ENCODE peak calls at places on chromosomes 3 and 15, in five cellular contexts. S is CD8-positive, alpha-beta T cell; D is RWPE2; V is vagina; K is heart left ventricle. Q is an unnamed sample. For H3K9me3, the result is how much of the 10 kb centered on the place peaks cover.

GRCh38 chr3:129644836-129645235 is 38.4 kb upstream of the PLXND1 start:
- DNase-seq in K (no peak), V (no peak), D (no peak), S (no peak), Q (no peak)

GRCh38 chr3:172065534-172065933 is 26.2 kb downstream of the FNDC3B start:
- DNase-seq in K (no peak), S (no peak), V (no peak), D (no peak), Q (no peak)

GRCh38 chr3:138694287-138695007 is 85.9 kb downstream of the FAIM start:
- DNase-seq in D (no peak), S (no peak), K (no peak), V (no peak), Q (no peak)

GRCh38 chr3:8371955-8372600 is 129.5 kb upstream of the LMCD1 start:
- DNase-seq in V (no peak), S (no peak), K (no peak), D (no peak), Q (no peak)

GRCh38 chr3:4828279-4829030 is 150.8 kb upstream of the BHLHE40 start:
- DNase-seq in K (peak), S (no peak), D (no peak), V (no peak), Q (no peak)

GRCh38 chr15:101296418-101297405 is 1.7 kb upstream of the SNRPA1 start:
- DNase-seq in K (no peak), V (no peak), S (no peak), D (peak), Q (no peak)

GRCh38 chr3:32423956-32424558 is 32.4 kb downstream of the CMTM7 start:
- DNase-seq in K (no peak), S (peak), V (peak), D (no peak), Q (no peak)

GRCh38 chr3:193843447-193844301 is 250.7 kb downstream of the OPA1 start:
- DNase-seq in D (no peak), V (no peak), K (no peak), S (no peak), Q (peak)

GRCh38 chr15:63324770-63325169 is 47.4 kb downstream of the APH1B start:
- DNase-seq in D (no peak), K (no peak), S (no peak), V (no peak), Q (no peak)

GRCh38 chr3:195260286-195260905 is 10.6 kb downstream of the XXYLT1 start:
- DNase-seq in S (no peak), V (peak), D (no peak), K (peak), Q (no peak)

GRCh38 chr15:64102497-64102896 is 6.7 kb downstream of the SNX1 start:
- DNase-seq in S (no peak), V (no peak), D (no peak), K (no peak), Q (no peak)

GRCh38 chr3:142225885-142226215 is 465 bp upstream of the GK5 start:
- DNase-seq in V (no peak), D (no peak), K (no peak), S (no peak), Q (no peak)

GRCh38 chr3:171548918-171549317 is 88.7 kb upstream of the TNIK start:
- DNase-seq in K (no peak), V (no peak), S (no peak), D (no peak), Q (no peak)

GRCh38 chr3:186361612-186362408 is at the start of gene DGKG:
- DNase-seq in V (peak), D (no peak), K (peak), S (no peak), Q (peak)

GRCh38 chr15:49313650-49314049 is 109.4 kb upstream of the FGF7 start:
- DNase-seq in V (no peak), D (no peak), K (no peak), S (no peak), Q (no peak)

GRCh38 chr3:124620600-124621063 is 109.6 kb upstream of the UMPS start:
- DNase-seq in V (no peak), D (no peak), K (peak), S (no peak), Q (no peak)
- H3K27ac ChIP-seq in V (no peak), D (no peak), K (peak), S (no peak), Q (peak)

GRCh38 chr3:117126460-117126859 is 416.9 kb downstream of the TUSC7 start:
- DNase-seq in V (no peak), K (no peak), S (no peak), D (no peak), Q (no peak)

GRCh38 chr3:117128876-117129275 is 419.3 kb downstream of the TUSC7 start:
- DNase-seq in D (no peak), V (no peak), S (no peak), K (no peak), Q (no peak)

GRCh38 chr3:117128133-117128532 is 418.6 kb downstream of the TUSC7 start:
- DNase-seq in V (no peak), D (no peak), S (no peak), K (no peak), Q (no peak)

GRCh38 chr3:117130222-117130621 is 420.6 kb downstream of the TUSC7 start:
- DNase-seq in D (no peak), V (no peak), S (no peak), K (no peak), Q (no peak)

DNA sequence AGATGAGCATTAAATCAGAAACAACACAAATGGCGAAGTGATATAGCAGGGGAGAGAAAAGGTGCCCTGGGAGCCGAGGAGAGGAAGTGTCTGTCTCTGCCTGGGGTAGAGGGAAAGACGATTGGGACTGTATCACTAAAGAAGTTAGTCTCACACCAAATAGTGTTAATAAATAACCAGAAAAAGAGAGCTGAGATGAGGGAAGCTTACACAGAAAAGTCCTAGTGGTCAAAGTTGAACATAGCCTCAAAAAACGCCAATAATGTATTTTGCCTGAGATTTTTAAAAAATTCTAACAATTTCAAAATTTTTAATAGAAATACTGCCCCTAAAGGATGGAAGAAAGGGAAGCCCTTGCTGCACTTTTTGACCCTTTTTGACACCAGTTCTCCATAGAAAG is 417.6 kb downstream of the TUSC7 start:
- DNase-seq in D (no peak), K (no peak), S (no peak), V (no peak), Q (no peak)
- TF ChIP-seq CTCF in D (no peak), K (no peak), S (no peak), V (no peak), Q (no peak)

GRCh38 chr3:71817262-71817661 is 32.3 kb upstream of the PROK2 start:
- DNase-seq in D (no peak), V (no peak), K (no peak), S (no peak), Q (no peak)
- H3K9me3 ChIP-seq in D (under half), V (under half), K (under half), S (under half), Q (under half)

DNA sequence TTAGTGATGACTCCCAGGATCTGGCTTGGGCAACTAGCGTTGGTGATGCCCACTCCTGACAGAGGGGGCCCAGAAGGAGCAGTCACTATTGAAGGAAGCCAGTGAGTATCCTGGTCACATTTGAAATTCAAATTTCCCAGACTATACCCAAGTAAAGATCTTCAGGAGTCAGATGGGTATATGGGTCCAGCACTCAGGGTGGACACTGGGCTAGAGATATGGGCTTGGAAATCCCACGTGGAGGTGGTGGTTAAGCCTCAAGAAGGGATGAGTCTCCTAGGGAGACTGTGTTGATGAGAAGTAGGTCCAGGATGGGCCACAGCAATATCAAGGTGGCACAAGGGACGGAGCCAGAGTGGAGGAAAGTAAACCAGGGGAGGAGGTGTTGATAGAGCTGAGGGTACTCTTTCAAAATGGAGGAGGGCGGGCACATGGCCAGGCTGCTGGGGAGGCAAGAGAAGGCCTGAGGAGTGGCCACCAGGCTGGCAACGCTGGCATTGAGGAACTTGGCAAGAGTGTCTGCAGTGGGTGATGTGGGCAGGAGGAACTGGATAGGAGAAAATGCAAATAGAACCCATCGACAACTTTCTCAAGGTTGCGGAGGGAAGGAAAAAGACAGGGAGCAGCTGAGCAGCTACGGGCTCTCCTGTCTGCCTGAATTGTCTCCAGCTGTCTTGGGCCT is 3.7 kb upstream of the SLCO2A1 start:
- DNase-seq in D (no peak), K (no peak), V (no peak), S (no peak), Q (no peak)
- H3K27ac ChIP-seq in D (no peak), K (no peak), V (no peak), S (no peak), Q (no peak)

GRCh38 chr3:43081796-43082195 is 24.1 kb downstream of the POMGNT2 start:
- DNase-seq in K (no peak), S (no peak), D (no peak), V (peak), Q (no peak)
- TF ChIP-seq CTCF in K (no peak), S (no peak), D (no peak), V (no peak), Q (no peak)

DNA sequence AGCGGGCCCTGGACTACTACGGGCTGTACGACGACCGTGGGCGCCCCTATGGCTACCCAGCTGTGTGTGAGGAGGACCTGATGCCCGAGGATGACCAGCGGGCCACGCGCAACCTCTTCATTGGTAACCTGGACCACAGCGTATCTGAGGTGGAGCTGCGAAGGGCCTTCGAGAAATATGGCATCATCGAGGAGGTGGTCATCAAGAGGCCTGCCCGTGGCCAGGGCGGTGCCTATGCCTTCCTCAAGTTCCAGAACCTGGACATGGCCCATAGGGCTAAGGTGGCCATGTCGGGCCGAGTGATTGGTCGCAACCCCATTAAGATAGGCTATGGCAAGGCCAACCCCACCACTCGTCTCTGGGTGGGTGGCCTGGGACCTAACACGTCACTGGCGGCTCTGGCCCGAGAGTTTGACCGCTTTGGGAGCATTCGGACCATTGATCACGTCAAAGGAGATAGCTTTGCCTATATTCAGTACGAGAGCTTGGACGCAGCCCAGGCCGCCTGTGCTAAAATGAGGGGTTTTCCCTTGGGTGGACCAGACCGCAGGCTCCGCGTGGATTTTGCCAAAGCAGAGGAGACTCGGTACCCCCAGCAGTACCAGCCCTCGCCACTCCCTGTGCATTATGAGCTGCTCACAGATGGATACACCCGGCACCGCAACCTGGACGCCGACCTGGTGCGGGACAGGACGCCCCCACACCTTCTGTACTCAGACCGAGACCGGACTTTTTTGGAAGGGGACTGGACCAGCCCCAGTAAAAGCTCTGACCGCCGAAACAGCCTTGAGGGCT is 1.4 kb downstream of the RBM15B start:
- DNase-seq in K (no peak), S (no peak), D (no peak), V (peak), Q (peak)
- H3K9me3 ChIP-seq in K (under half), S (under half), D (under half), V (under half), Q (under half)

GRCh38 chr3:177516130-177517011 is 319.1 kb upstream of the TBL1XR1 start:
- DNase-seq in D (no peak), V (no peak), K (peak), S (no peak), Q (no peak)
- H3K27ac ChIP-seq in D (no peak), V (peak), K (peak), S (no peak), Q (no peak)